ENCODE peak calls at places on chromosomes 7 and 10, in ten cellular contexts. A, B, L, I, G, M, S, C, P and E are unnamed samples.

GRCh38 chr10:71860243-71861029 is 9.4 kb upstream of the PSAP start:
- DNase-seq in A (peak), B (peak), L (peak), I (peak), G (peak), M (peak), S (peak), C (peak), P (no peak), E (peak)

GRCh38 chr10:95755511-95756004 is 405 bp upstream of the ENTPD1 start:
- DNase-seq in A (peak), B (no peak), L (peak), I (no peak), G (no peak), M (no peak), S (no peak), C (no peak), P (no peak), E (no peak)

GRCh38 chr10:6271663-6272062 is 68.9 kb downstream of the PFKFB3 start:
- DNase-seq in A (no peak), B (no peak), L (no peak), I (no peak), G (no peak), M (no peak), S (no peak), C (no peak), P (no peak), E (no peak)

GRCh38 chr7:148303295-148304013 is 287.1 kb upstream of the C7orf33 start:
- DNase-seq in A (peak), B (no peak), L (peak), I (no peak), G (no peak), M (peak), S (no peak), C (peak), P (no peak), E (peak)

GRCh38 chr7:72403677-72404076 is 8.5 kb downstream of the CALN1 start:
- DNase-seq in A (no peak), B (no peak), L (no peak), I (no peak), G (no peak), M (no peak), S (no peak), C (no peak), P (no peak), E (no peak)

GRCh38 chr10:83881647-83882046 is 257.7 kb upstream of the GHITM start:
- DNase-seq in A (peak), B (no peak), L (no peak), I (no peak), G (peak), M (peak), S (no peak), C (no peak), P (no peak), E (no peak)

GRCh38 chr10:58531084-58531695 is 18.5 kb downstream of the BICC1 start:
- DNase-seq in A (peak), B (peak), L (no peak), I (peak), G (peak), M (peak), S (peak), C (no peak), P (no peak), E (peak)

GRCh38 chr10:15265076-15265475 is 96.6 kb upstream of the NMT2 start:
- DNase-seq in A (no peak), B (no peak), L (no peak), I (no peak), G (no peak), M (no peak), S (no peak), C (no peak), P (no peak), E (no peak)

GRCh38 chr10:24446739-24447138 is 237.8 kb downstream of the KIAA1217 start:
- DNase-seq in A (no peak), B (no peak), L (no peak), I (no peak), G (no peak), M (no peak), S (no peak), C (no peak), P (no peak), E (no peak)

GRCh38 chr10:63005246-63005645 is 127.9 kb upstream of the NRBF2 start:
- DNase-seq in A (no peak), B (no peak), L (no peak), I (no peak), G (no peak), M (no peak), S (no peak), C (no peak), P (no peak), E (no peak)